ENCODE peak calls at places on chromosomes 13 and 19, in six cellular contexts. N is choroid plexus epithelial cell, K is dorsolateral prefrontal cortex, D is heart left ventricle, E is heart right ventricle, I is IMR-90. G is an unnamed sample.

GRCh38 chr13:51707468-51707867 is 96.5 kb downstream of the DHRS12 start:
- DNase-seq in K (no peak), D (no peak), N (no peak), E (no peak), I (no peak), G (no peak)

GRCh38 chr13:48851707-48852106 is 124.0 kb upstream of the FNDC3A start:
- DNase-seq in D (no peak), E (no peak), K (no peak), N (no peak), I (no peak), G (no peak)

GRCh38 chr19:11361771-11362731 is 6.8 kb downstream of the PLPPR2 start:
- DNase-seq in D (no peak), E (no peak), I (no peak), N (no peak), K (no peak), G (no peak)

GRCh38 chr13:28355822-28356371 is 139.0 kb downstream of the FLT1 start:
- DNase-seq in D (no peak), N (peak; percentile 75), E (no peak), K (no peak), I (peak; percentile 86), G (peak; percentile 61)

GRCh38 chr13:48909088-48909389 is 66.7 kb upstream of the FNDC3A start:
- DNase-seq in N (no peak), K (no peak), D (peak; percentile 38), E (no peak), I (no peak), G (no peak)

GRCh38 chr13:32861304-32861703 is 154.9 kb upstream of the KL start:
- DNase-seq in K (no peak), D (no peak), N (no peak), E (no peak), I (no peak), G (no peak)

GRCh38 chr13:23427342-23428182 is 5.9 kb downstream of the SACS start:
- DNase-seq in I (peak; percentile 97), E (no peak), N (peak; percentile 72), K (no peak), D (peak; percentile 38), G (peak; percentile 90)

GRCh38 chr19:49458567-49458903 is 5.5 kb downstream of the ALDH16A1 start:
- DNase-seq in I (no peak), K (no peak), N (no peak), E (no peak), D (no peak), G (no peak)

GRCh38 chr13:106599875-106600797 is 32.2 kb upstream of the ARGLU1 start:
- DNase-seq in E (no peak), I (peak; percentile 80), D (no peak), N (peak; percentile 95), K (no peak), G (peak; percentile 84)

GRCh38 chr13:108494991-108495661 is 134.3 kb upstream of the MYO16 start:
- DNase-seq in D (no peak), K (no peak), I (no peak), E (no peak), N (peak; percentile 26), G (no peak)

GRCh38 chr13:24172071-24172470 is 11.6 kb downstream of the SPATA13 start:
- DNase-seq in I (no peak), K (no peak), E (no peak), D (no peak), N (no peak), G (peak; percentile 47)

GRCh38 chr13:65595881-65596280 is 1634.3 kb downstream of the PCDH9 start:
- DNase-seq in D (no peak), K (no peak), N (peak; percentile 76), I (peak; percentile 55), E (no peak), G (no peak)

GRCh38 chr13:109833071-109833470 is 46.7 kb upstream of the IRS2 start:
- DNase-seq in E (no peak), N (no peak), D (no peak), I (no peak), K (no peak), G (no peak)

GRCh38 chr13:44273991-44274810 is 99.4 kb upstream of the SERP2 start:
- DNase-seq in I (peak; percentile 77), E (no peak), D (no peak), K (no peak), N (peak; percentile 65), G (peak; percentile 71)

GRCh38 chr13:44272692-44273091 is 100.9 kb upstream of the SERP2 start:
- DNase-seq in N (peak; percentile 77), I (peak; percentile 51), K (no peak), D (no peak), E (no peak), G (no peak)

GRCh38 chr13:44271915-44272341 is 101.7 kb upstream of the SERP2 start:
- DNase-seq in K (no peak), E (peak; percentile 20), I (no peak), D (peak; percentile 48), N (no peak), G (no peak)

GRCh38 chr13:44274838-44275237 is 98.8 kb upstream of the SERP2 start:
- DNase-seq in D (no peak), I (peak; percentile 39), E (no peak), N (no peak), K (no peak), G (no peak)

GRCh38 chr13:44273216-44273615 is 100.4 kb upstream of the SERP2 start:
- DNase-seq in K (no peak), D (no peak), N (no peak), I (no peak), E (no peak), G (no peak)
- H3K4me3 ChIP-seq in K (no peak overlapping the region), D (no peak overlapping the region), N (no peak overlapping the region), I (no peak overlapping the region), E (no peak overlapping the region), G (no peak overlapping the region)

GRCh38 chr19:58543826-58544590 is at the start of gene TRIM28:
- DNase-seq in K (peak; percentile 97), D (peak; percentile 98), N (peak; percentile 99), E (peak; percentile 99), I (peak; percentile 99), G (peak; percentile 99)

GRCh38 chr19:58544591-58545285 is 874 bp downstream of the TRIM28 start:
- DNase-seq in E (peak; percentile 50), K (no peak), N (peak; percentile 62), D (peak; percentile 48), I (peak; percentile 47), G (peak; percentile 47)

GRCh38 chr19:58547323-58548312 is 3.8 kb downstream of the TRIM28 start:
- DNase-seq in E (no peak), N (no peak), I (no peak), K (no peak), D (no peak), G (no peak)

GRCh38 chr19:58546131-58546530 is 2.3 kb downstream of the TRIM28 start:
- DNase-seq in I (no peak), N (no peak), D (no peak), E (no peak), K (no peak), G (no peak)

DNA sequence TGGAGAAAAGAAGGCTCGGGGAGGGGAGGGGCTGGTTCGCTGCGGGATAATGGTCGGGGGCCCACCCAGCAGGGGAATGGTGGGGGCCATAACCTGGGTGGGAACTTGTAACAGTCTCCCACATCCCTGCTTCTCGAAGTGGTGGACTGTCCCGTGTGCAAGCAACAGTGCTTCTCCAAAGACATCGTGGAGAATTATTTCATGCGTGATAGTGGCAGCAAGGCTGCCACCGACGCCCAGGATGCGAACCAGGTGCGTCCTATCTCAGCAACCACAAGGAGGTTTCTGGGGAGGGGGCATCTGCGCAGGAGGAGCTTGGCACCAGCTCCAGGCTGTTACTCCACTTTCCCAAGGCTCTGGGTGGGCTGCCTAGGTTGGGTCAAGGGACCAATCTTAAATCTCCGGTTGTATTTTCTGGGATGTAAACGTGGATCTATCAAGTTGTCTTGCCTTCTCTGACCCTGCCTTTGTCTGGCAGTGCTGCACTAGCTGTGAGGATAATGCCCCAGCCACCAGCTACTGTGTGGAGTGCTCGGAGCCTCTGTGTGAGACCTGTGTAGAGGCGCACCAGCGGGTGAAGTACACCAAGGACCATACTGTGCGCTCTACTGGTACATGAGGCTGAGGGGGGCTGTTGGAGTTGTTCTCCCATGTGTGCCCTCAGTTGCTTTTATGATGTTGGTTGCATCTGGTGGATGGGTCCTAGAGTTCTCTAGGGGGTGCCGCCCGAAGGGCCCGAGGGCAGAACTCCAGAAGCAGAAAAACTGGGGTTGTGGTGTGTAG is 1.6 kb downstream of the TRIM28 start:
- DNase-seq in K (no peak), N (no peak), D (no peak), E (no peak), I (no peak), G (no peak)
- TF ChIP-seq CTCF in K (no peak), N (no peak), D (no peak), E (no peak), I (no peak), G (no peak)

DNA sequence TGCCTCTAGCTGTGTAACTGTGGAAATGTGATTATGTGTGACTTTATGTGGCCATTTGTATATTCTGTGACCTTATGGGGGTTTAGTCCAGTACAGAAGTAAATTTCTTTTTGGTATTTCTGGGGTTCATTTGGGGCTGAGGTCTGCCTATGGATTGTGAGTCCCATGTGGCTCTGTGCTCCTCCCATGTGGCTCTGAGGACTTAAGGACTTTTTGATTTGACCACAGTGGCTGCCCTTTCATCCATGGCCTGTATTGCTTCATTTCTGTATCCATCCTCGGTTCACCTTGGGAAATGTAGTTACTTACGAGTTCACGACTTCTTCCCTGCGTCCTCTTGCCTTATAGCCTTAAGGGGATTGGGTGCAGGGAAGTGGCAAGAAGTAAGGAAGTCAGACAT is 1.0 kb downstream of the ZNF420 start:
- DNase-seq in N (no peak), I (no peak), K (no peak), D (no peak), E (no peak), G (no peak)
- H3K4me3 ChIP-seq in N (peak overlapping the region; percentile 97), I (peak overlapping the region; percentile 93), K (peak overlapping the region; percentile 90), D (peak overlapping the region; percentile 89), E (peak overlapping the region; percentile 81), G (peak overlapping the region; percentile 83)

GRCh38 chr19:27974082-27974513 is 1238.9 kb downstream of the UQCRFS1 start:
- DNase-seq in N (peak; percentile 58), D (no peak), E (no peak), I (no peak), K (peak; percentile 50), G (no peak)
- TF ChIP-seq CTCF in N (peak; percentile 74), D (peak; percentile 46), E (no peak), I (peak; percentile 29), K (peak; percentile 75), G (peak; percentile 46)

GRCh38 chr13:20126460-20127262 is 34.2 kb downstream of the GJA3 start:
- DNase-seq in D (peak; percentile 68), K (no peak), E (peak; percentile 32), I (no peak), N (no peak), G (no peak)
- H3K4me3 ChIP-seq in D (peak overlapping the region; percentile 70), K (no peak overlapping the region), E (peak overlapping the region; percentile 66), I (no peak overlapping the region), N (no peak overlapping the region), G (no peak overlapping the region)

GRCh38 chr13:20291037-20291436 is 58.9 kb upstream of the GJB6 start:
- DNase-seq in E (no peak), I (no peak), D (no peak), K (no peak), N (no peak), G (no peak)
- TF ChIP-seq CTCF in E (no peak), I (no peak), D (no peak), K (no peak), N (no peak), G (no peak)